ENCODE peak calls at places on chromosomes 2 and 18, in nine cellular contexts. U, V, Q, P, K, L, G, E and Y are unnamed samples.

GRCh38 chr2:29744976-29745375 is 176.4 kb downstream of the ALK start:
- DNase-seq in P (no peak), Q (no peak), V (no peak), E (no peak), L (no peak), K (no peak), G (no peak), U (no peak), Y (no peak)

GRCh38 chr2:29749041-29749440 is 172.3 kb downstream of the ALK start:
- DNase-seq in Q (no peak), U (no peak), L (no peak), K (no peak), V (no peak), P (no peak), E (no peak), G (no peak), Y (no peak)

GRCh38 chr2:208584387-208584965 is 177.9 kb downstream of the PTH2R start:
- DNase-seq in K (no peak), P (no peak), G (no peak), Q (no peak), U (no peak), E (no peak), V (no peak), L (no peak), Y (no peak)

GRCh38 chr2:36663851-36664715 is 32.4 kb upstream of the VIT start:
- DNase-seq in K (no peak), E (peak), L (peak), Q (peak), G (no peak), V (peak), U (peak), P (no peak), Y (no peak)

GRCh38 chr18:9825571-9826073 is 60.2 kb upstream of the TXNDC2 start:
- DNase-seq in L (peak), P (no peak), U (peak), E (peak), G (no peak), K (no peak), V (peak), Q (no peak), Y (peak)

GRCh38 chr2:8015848-8016580 is 665.8 kb upstream of the ID2 start:
- DNase-seq in U (no peak), V (no peak), G (no peak), P (no peak), E (no peak), L (no peak), K (no peak), Q (no peak), Y (no peak)

GRCh38 chr2:11864724-11865123 is 118.3 kb downstream of the LPIN1 start:
- DNase-seq in Q (no peak), E (no peak), V (no peak), G (no peak), P (no peak), K (no peak), U (no peak), L (no peak), Y (no peak)

GRCh38 chr2:144096531-144096930 is 423.4 kb downstream of the ZEB2 start:
- DNase-seq in L (no peak), E (no peak), U (peak), Q (no peak), G (no peak), P (no peak), K (no peak), V (no peak), Y (no peak)

GRCh38 chr2:30232801-30233130 is 1.4 kb downstream of the LBH start:
- DNase-seq in Q (no peak), P (no peak), U (no peak), V (no peak), K (no peak), G (peak), E (no peak), L (peak), Y (no peak)

GRCh38 chr2:21467910-21468309 is 344.1 kb downstream of the TDRD15 start:
- DNase-seq in U (no peak), E (no peak), Q (no peak), G (no peak), L (no peak), V (no peak), K (no peak), P (no peak), Y (no peak)

GRCh38 chr2:234495801-234496441 is 960 bp downstream of the ARL4C start:
- DNase-seq in Q (no peak), V (peak), U (no peak), P (no peak), K (peak), L (no peak), E (no peak), G (peak), Y (no peak)

GRCh38 chr2:36965196-36965595 is 1.1 kb downstream of the STRN start:
- DNase-seq in U (no peak), V (no peak), P (no peak), E (no peak), Q (no peak), G (no peak), L (peak), K (no peak), Y (no peak)

GRCh38 chr2:174024524-174025270 is 59.5 kb upstream of the SP3 start:
- DNase-seq in L (peak), Q (no peak), E (no peak), K (no peak), U (peak), G (no peak), P (no peak), V (peak), Y (no peak)

GRCh38 chr18:845152-845819 is 33.2 kb upstream of the YES1 start:
- DNase-seq in U (peak), G (no peak), P (no peak), K (no peak), E (peak), Q (no peak), L (peak), V (no peak), Y (no peak)

GRCh38 chr2:98315957-98316356 is 30.3 kb upstream of the CNGA3 start:
- DNase-seq in U (no peak), P (no peak), L (no peak), G (no peak), K (no peak), V (no peak), E (no peak), Q (no peak), Y (no peak)

GRCh38 chr2:139585133-139585532 is 804.9 kb upstream of the NXPH2 start:
- DNase-seq in K (no peak), G (no peak), V (no peak), Q (no peak), L (no peak), E (no peak), U (no peak), P (no peak), Y (no peak)

GRCh38 chr18:44536619-44537018 is 144.1 kb upstream of the SETBP1 start:
- DNase-seq in V (no peak), E (no peak), Q (no peak), K (no peak), U (no peak), L (no peak), G (no peak), P (no peak), Y (no peak)

GRCh38 chr18:35045121-35045520 is 3.9 kb downstream of the MAPRE2 start:
- DNase-seq in E (no peak), V (no peak), U (peak), K (no peak), Q (no peak), L (peak), G (no peak), P (no peak), Y (no peak)

GRCh38 chr18:48292229-48292628 is 117.0 kb downstream of the ZBTB7C start:
- DNase-seq in U (no peak), G (no peak), Q (no peak), K (no peak), V (no peak), P (no peak), L (no peak), E (no peak), Y (no peak)

GRCh38 chr2:165794520-165794882 is 454 bp upstream of the GALNT3 start:
- DNase-seq in E (no peak), U (peak), L (peak), Q (peak), V (peak), K (peak), P (peak), G (peak), Y (peak)

GRCh38 chr18:80167947-80168745 is 59.1 kb downstream of the ADNP2 start:
- DNase-seq in Q (no peak), G (no peak), E (no peak), K (no peak), L (no peak), V (no peak), U (peak), P (no peak), Y (no peak)

GRCh38 chr2:45119038-45119437 is 109.8 kb upstream of the SIX2 start:
- DNase-seq in E (peak), V (no peak), U (peak), K (no peak), P (no peak), L (peak), G (no peak), Q (no peak), Y (no peak)

GRCh38 chr2:101387151-101387807 is at the start of gene CREG2:
- DNase-seq in Q (no peak), E (peak), K (peak), L (peak), P (peak), V (peak), U (peak), G (peak), Y (no peak)

GRCh38 chr2:41621578-41621977 is 426.2 kb upstream of the PKDCC start:
- DNase-seq in L (no peak), K (no peak), P (no peak), V (no peak), E (no peak), Q (no peak), G (no peak), U (no peak), Y (no peak)

GRCh38 chr2:111194835-111195621 is 74.3 kb downstream of the BCL2L11 start:
- DNase-seq in L (no peak), E (peak), P (no peak), G (no peak), V (no peak), U (no peak), K (no peak), Q (peak), Y (no peak)